ENCODE peak calls at places on chromosomes 16 and 17, in six cellular contexts. One of them, this sample, is unnamed.

GRCh38 chr17:48375356-48375755 is 54.7 kb downstream of the SKAP1 start:
- DNase-seq in AG08396: peak; percentile 5
- DNase-seq in stimulated activated CD4-positive, alpha-beta T cell treated with anti-CD3 and anti-CD28 coated beads, TNF-alpha, amount 100 ng/mL, for 48 hours: no peak
- DNase-seq in globus pallidus: no peak
- DNase-seq in CD4-positive, alpha-beta memory T cell: no peak
- DNase-seq in A172: no peak
- DNase-seq in this sample: no peak

GRCh38 chr16:67260426-67261063 is 11.8 kb downstream of the SLC9A5 start:
- DNase-seq in AG08396: peak; percentile 51
- DNase-seq in stimulated activated CD4-positive, alpha-beta T cell treated with anti-CD3 and anti-CD28 coated beads, TNF-alpha, amount 100 ng/mL, for 48 hours: no peak
- DNase-seq in globus pallidus: no peak
- DNase-seq in CD4-positive, alpha-beta memory T cell: no peak
- DNase-seq in A172: peak; percentile 76
- DNase-seq in this sample: no peak

GRCh38 chr16:82439678-82440293 is 187.0 kb upstream of the CDH13 start:
- DNase-seq in AG08396: peak; percentile 29
- DNase-seq in stimulated activated CD4-positive, alpha-beta T cell treated with anti-CD3 and anti-CD28 coated beads, TNF-alpha, amount 100 ng/mL, for 48 hours: no peak
- DNase-seq in globus pallidus: no peak
- DNase-seq in CD4-positive, alpha-beta memory T cell: no peak
- DNase-seq in A172: no peak
- DNase-seq in this sample: no peak

GRCh38 chr16:47475786-47476185 is 14.7 kb downstream of the PHKB start:
- DNase-seq in AG08396: no peak
- DNase-seq in stimulated activated CD4-positive, alpha-beta T cell treated with anti-CD3 and anti-CD28 coated beads, TNF-alpha, amount 100 ng/mL, for 48 hours: no peak
- DNase-seq in globus pallidus: no peak
- DNase-seq in CD4-positive, alpha-beta memory T cell: no peak
- DNase-seq in A172: no peak
- DNase-seq in this sample: no peak

GRCh38 chr17:41421116-41421515 is 3.3 kb downstream of the KRT37 start:
- DNase-seq in AG08396: no peak
- DNase-seq in stimulated activated CD4-positive, alpha-beta T cell treated with anti-CD3 and anti-CD28 coated beads, TNF-alpha, amount 100 ng/mL, for 48 hours: no peak
- DNase-seq in globus pallidus: no peak
- DNase-seq in CD4-positive, alpha-beta memory T cell: no peak
- DNase-seq in A172: peak; percentile 23
- DNase-seq in this sample: no peak

GRCh38 chr17:77322534-77323412 is 182.0 kb downstream of the SEC14L1 start:
- DNase-seq in AG08396: peak; percentile 92
- DNase-seq in stimulated activated CD4-positive, alpha-beta T cell treated with anti-CD3 and anti-CD28 coated beads, TNF-alpha, amount 100 ng/mL, for 48 hours: no peak
- DNase-seq in globus pallidus: no peak
- DNase-seq in CD4-positive, alpha-beta memory T cell: no peak
- DNase-seq in A172: peak; percentile 99
- DNase-seq in this sample: peak; percentile 41

GRCh38 chr17:10069301-10069700 is 129.1 kb downstream of the GAS7 start:
- DNase-seq in AG08396: no peak
- DNase-seq in stimulated activated CD4-positive, alpha-beta T cell treated with anti-CD3 and anti-CD28 coated beads, TNF-alpha, amount 100 ng/mL, for 48 hours: no peak
- DNase-seq in globus pallidus: no peak
- DNase-seq in CD4-positive, alpha-beta memory T cell: no peak
- DNase-seq in A172: no peak
- DNase-seq in this sample: no peak

GRCh38 chr17:50550661-50551432 is 3.9 kb downstream of the SPATA20 start:
- DNase-seq in AG08396: peak; percentile 90
- DNase-seq in stimulated activated CD4-positive, alpha-beta T cell treated with anti-CD3 and anti-CD28 coated beads, TNF-alpha, amount 100 ng/mL, for 48 hours: no peak
- DNase-seq in globus pallidus: peak; percentile 79
- DNase-seq in CD4-positive, alpha-beta memory T cell: no peak
- DNase-seq in A172: peak; percentile 79
- DNase-seq in this sample: no peak

GRCh38 chr16:68257906-68258800 is 6.2 kb upstream of the SLC7A6 start:
- DNase-seq in AG08396: no peak
- DNase-seq in stimulated activated CD4-positive, alpha-beta T cell treated with anti-CD3 and anti-CD28 coated beads, TNF-alpha, amount 100 ng/mL, for 48 hours: no peak
- DNase-seq in globus pallidus: no peak
- DNase-seq in CD4-positive, alpha-beta memory T cell: no peak
- DNase-seq in A172: peak; percentile 97
- DNase-seq in this sample: no peak

GRCh38 chr17:81420769-81421462 is 25.7 kb downstream of the BAHCC1 start:
- DNase-seq in AG08396: peak; percentile 69
- DNase-seq in stimulated activated CD4-positive, alpha-beta T cell treated with anti-CD3 and anti-CD28 coated beads, TNF-alpha, amount 100 ng/mL, for 48 hours: no peak
- DNase-seq in globus pallidus: peak; percentile 88
- DNase-seq in CD4-positive, alpha-beta memory T cell: no peak
- DNase-seq in A172: peak; percentile 50
- DNase-seq in this sample: no peak

This sample was measured in B cell.